ENCODE peak calls at places on chromosomes 3 and 15, in six cellular contexts. N is LoVo; Q is G401; K is stimulated activated CD4-positive, alpha-beta T cell treated with anti-CD3 and anti-CD28 coated beads, Interleukin-2, amount 100 ng/mL, for 48 hours; S is MCF 10A; E is mesenchymal stem cell. H is an unnamed sample.

GRCh38 chr15:100115066-100115710 is 226.6 kb downstream of the ADAMTS17 start:
- DNase-seq in N (no peak), Q (no peak), K (no peak), S (no peak), E (no peak), H (no peak)

GRCh38 chr3:129015388-129016105 is 14.4 kb downstream of the EFCC1 start:
- DNase-seq in N (no peak), Q (no peak), K (peak; percentile 39), S (no peak), E (peak; percentile 47), H (no peak)

GRCh38 chr3:159766563-159767185 is 222.0 kb upstream of the IL12A start:
- DNase-seq in N (no peak), Q (peak; percentile 54), K (no peak), S (peak; percentile 58), E (peak; percentile 71), H (peak; percentile 75)

GRCh38 chr15:32669870-32670623 is 28.5 kb downstream of the SCG5 start:
- DNase-seq in N (no peak), Q (peak; percentile 38), K (no peak), S (peak; percentile 69), E (peak; percentile 24), H (no peak)

GRCh38 chr3:156207802-156208685 is 87.7 kb downstream of the KCNAB1 start:
- DNase-seq in N (no peak), Q (no peak), K (no peak), S (no peak), E (no peak), H (no peak)

GRCh38 chr3:193872265-193872753 is 263.6 kb upstream of the HES1 start:
- DNase-seq in N (peak; percentile 94), Q (no peak), K (no peak), S (peak; percentile 99), E (peak; percentile 81), H (peak; percentile 80)

GRCh38 chr3:157785071-157785826 is 282.0 kb upstream of the VEPH1 start:
- DNase-seq in N (peak; percentile 44), Q (peak; percentile 5), K (no peak), S (peak; percentile 93), E (peak; percentile 86), H (peak; percentile 60)

GRCh38 chr3:80355144-80355543 is 587.3 kb upstream of the ROBO1 start:
- DNase-seq in N (no peak), Q (no peak), K (no peak), S (peak; percentile 47), E (no peak), H (no peak)

GRCh38 chr15:59918994-59919951 is 84.8 kb upstream of the FOXB1 start:
- DNase-seq in N (no peak), Q (no peak), K (peak; percentile 33), S (peak; percentile 78), E (no peak), H (peak; percentile 84)

GRCh38 chr3:64161481-64161952 is 63.7 kb downstream of the PRICKLE2 start:
- DNase-seq in N (no peak), Q (no peak), K (no peak), S (peak; percentile 52), E (no peak), H (no peak)

GRCh38 chr3:179149239-179149887 is 1.2 kb downstream of the PIK3CA start:
- DNase-seq in N (peak; percentile 23), Q (peak; percentile 63), K (peak; percentile 17), S (peak; percentile 41), E (peak; percentile 60), H (peak; percentile 70)

GRCh38 chr15:42581272-42581730 is 5.9 kb downstream of the STARD9 start:
- DNase-seq in N (peak; percentile 81), Q (peak; percentile 90), K (peak; percentile 67), S (peak; percentile 70), E (peak; percentile 85), H (no peak)

GRCh38 chr3:159252274-159252673 is 450.4 kb downstream of the MFSD1 start:
- DNase-seq in N (no peak), Q (no peak), K (no peak), S (no peak), E (peak; percentile 42), H (no peak)

GRCh38 chr15:32767236-32767635 is 49.4 kb downstream of the GREM1 start:
- DNase-seq in N (no peak), Q (no peak), K (no peak), S (no peak), E (no peak), H (no peak)

GRCh38 chr3:51024765-51025681 is 350.3 kb downstream of the DOCK3 start:
- DNase-seq in N (no peak), Q (no peak), K (peak; percentile 44), S (peak; percentile 18), E (no peak), H (no peak)

GRCh38 chr15:31024330-31024729 is 32.9 kb upstream of the MTMR10 start:
- DNase-seq in N (peak; percentile 32), Q (no peak), K (no peak), S (peak; percentile 72), E (peak; percentile 53), H (no peak)

GRCh38 chr3:177451277-177451880 is 254.1 kb upstream of the TBL1XR1 start:
- DNase-seq in N (no peak), Q (no peak), K (no peak), S (no peak), E (no peak), H (no peak)

GRCh38 chr3:95184038-95184437 is 1121.2 kb downstream of the NSUN3 start:
- DNase-seq in N (no peak), Q (no peak), K (no peak), S (no peak), E (no peak), H (no peak)

GRCh38 chr3:123027292-123028232 is at the start of gene SEMA5B:
- DNase-seq in N (peak; percentile 24), Q (no peak), K (peak; percentile 22), S (peak; percentile 29), E (peak; percentile 18), H (no peak)

GRCh38 chr3:52546111-52546901 is 9.9 kb downstream of the UQCC5 start:
- DNase-seq in N (no peak), Q (no peak), K (no peak), S (no peak), E (no peak), H (no peak)

GRCh38 chr3:2657971-2658370 is 452.2 kb downstream of the IL5RA start:
- DNase-seq in N (no peak), Q (no peak), K (no peak), S (no peak), E (no peak), H (no peak)

GRCh38 chr3:183381179-183381578 is 47.2 kb downstream of the MCF2L2 start:
- DNase-seq in N (no peak), Q (no peak), K (no peak), S (peak; percentile 77), E (peak; percentile 83), H (no peak)

GRCh38 chr3:180563411-180563810 is 38.6 kb upstream of the TTC14 start:
- DNase-seq in N (no peak), Q (no peak), K (no peak), S (no peak), E (no peak), H (no peak)

GRCh38 chr3:196774191-196774820 is 34.6 kb downstream of the PAK2 start:
- DNase-seq in N (no peak), Q (no peak), K (no peak), S (peak; percentile 21), E (no peak), H (peak; percentile 61)

GRCh38 chr3:127822166-127822835 is at the start of gene MGLL:
- DNase-seq in N (no peak), Q (peak; percentile 67), K (no peak), S (peak; percentile 37), E (peak; percentile 76), H (peak; percentile 26)

GRCh38 chr3:161070252-161070930 is 34.8 kb downstream of the B3GALNT1 start:
- DNase-seq in N (no peak), Q (peak; percentile 72), K (no peak), S (peak; percentile 36), E (no peak), H (no peak)

GRCh38 chr3:3800076-3800448 is 831 bp downstream of the LRRN1 start:
- DNase-seq in N (no peak), Q (peak; percentile 48), K (peak; percentile 2), S (no peak), E (no peak), H (no peak)

GRCh38 chr3:36957862-36958686 is 13.2 kb upstream of the TRANK1 start:
- DNase-seq in N (peak; percentile 21), Q (no peak), K (no peak), S (peak; percentile 82), E (peak; percentile 87), H (peak; percentile 49)